ENCODE peak calls at places on chromosomes 5 and 9, in five cellular contexts. One of them, this sample, is unnamed.

GRCh38 chr5:171984748-171985419 is 21.6 kb downstream of the FBXW11 start:
- DNase-seq in gastrocnemius medialis: no peak
- DNase-seq in left ventricle myocardium inferior: no peak
- DNase-seq in astrocyte: peak; percentile 99
- DNase-seq in H9: no peak
- DNase-seq in this sample: no peak

GRCh38 chr5:137833463-137833862 is 34.2 kb upstream of the MYOT start:
- DNase-seq in gastrocnemius medialis: peak; percentile 63
- DNase-seq in left ventricle myocardium inferior: no peak
- DNase-seq in astrocyte: peak; percentile 96
- DNase-seq in H9: no peak
- DNase-seq in this sample: no peak

GRCh38 chr9:16341176-16341575 is 529.3 kb downstream of the BNC2 start:
- DNase-seq in gastrocnemius medialis: no peak
- DNase-seq in left ventricle myocardium inferior: no peak
- DNase-seq in astrocyte: peak; percentile 55
- DNase-seq in H9: no peak
- DNase-seq in this sample: no peak

GRCh38 chr5:124599048-124599973 is 147.1 kb downstream of the ZNF608 start:
- DNase-seq in gastrocnemius medialis: no peak
- DNase-seq in left ventricle myocardium inferior: no peak
- DNase-seq in astrocyte: peak; percentile 92
- DNase-seq in H9: no peak
- DNase-seq in this sample: no peak

GRCh38 chr5:176948458-176948857 is 49.3 kb upstream of the HK3 start:
- DNase-seq in gastrocnemius medialis: no peak
- DNase-seq in left ventricle myocardium inferior: no peak
- DNase-seq in astrocyte: no peak
- DNase-seq in H9: no peak
- DNase-seq in this sample: no peak

GRCh38 chr5:116084231-116084630 is 594 bp upstream of the COMMD10 start:
- DNase-seq in gastrocnemius medialis: no peak
- DNase-seq in left ventricle myocardium inferior: no peak
- DNase-seq in astrocyte: peak; percentile 14
- DNase-seq in H9: no peak
- DNase-seq in this sample: no peak

GRCh38 chr5:34674226-34674625 is 18.1 kb downstream of the RAI14 start:
- DNase-seq in gastrocnemius medialis: no peak
- DNase-seq in left ventricle myocardium inferior: no peak
- DNase-seq in astrocyte: peak; percentile 99
- DNase-seq in H9: no peak
- DNase-seq in this sample: no peak

GRCh38 chr9:35852876-35853865 is 17.0 kb downstream of the OR13J1 start:
- DNase-seq in gastrocnemius medialis: no peak
- DNase-seq in left ventricle myocardium inferior: no peak
- DNase-seq in astrocyte: no peak
- DNase-seq in H9: peak; percentile 15
- DNase-seq in this sample: peak; percentile 92

GRCh38 chr9:17588395-17588794 is 9.5 kb downstream of the SH3GL2 start:
- DNase-seq in gastrocnemius medialis: no peak
- DNase-seq in left ventricle myocardium inferior: no peak
- DNase-seq in astrocyte: no peak
- DNase-seq in H9: no peak
- DNase-seq in this sample: no peak

GRCh38 chr9:6078382-6079105 is 63.1 kb upstream of the RANBP6 start:
- DNase-seq in gastrocnemius medialis: no peak
- DNase-seq in left ventricle myocardium inferior: no peak
- DNase-seq in astrocyte: peak; percentile 49
- DNase-seq in H9: no peak
- DNase-seq in this sample: no peak

GRCh38 chr9:6086006-6086655 is 70.7 kb upstream of the RANBP6 start:
- DNase-seq in gastrocnemius medialis: no peak
- DNase-seq in left ventricle myocardium inferior: no peak
- DNase-seq in astrocyte: peak; percentile 8
- DNase-seq in H9: no peak
- DNase-seq in this sample: no peak

GRCh38 chr9:6079386-6079785 is 64.0 kb upstream of the RANBP6 start:
- DNase-seq in gastrocnemius medialis: no peak
- DNase-seq in left ventricle myocardium inferior: no peak
- DNase-seq in astrocyte: no peak
- DNase-seq in H9: no peak
- DNase-seq in this sample: no peak

GRCh38 chr9:6076856-6077255 is 61.4 kb upstream of the RANBP6 start:
- DNase-seq in gastrocnemius medialis: no peak
- DNase-seq in left ventricle myocardium inferior: no peak
- DNase-seq in astrocyte: peak; percentile 51
- DNase-seq in H9: no peak
- DNase-seq in this sample: no peak

DNA sequence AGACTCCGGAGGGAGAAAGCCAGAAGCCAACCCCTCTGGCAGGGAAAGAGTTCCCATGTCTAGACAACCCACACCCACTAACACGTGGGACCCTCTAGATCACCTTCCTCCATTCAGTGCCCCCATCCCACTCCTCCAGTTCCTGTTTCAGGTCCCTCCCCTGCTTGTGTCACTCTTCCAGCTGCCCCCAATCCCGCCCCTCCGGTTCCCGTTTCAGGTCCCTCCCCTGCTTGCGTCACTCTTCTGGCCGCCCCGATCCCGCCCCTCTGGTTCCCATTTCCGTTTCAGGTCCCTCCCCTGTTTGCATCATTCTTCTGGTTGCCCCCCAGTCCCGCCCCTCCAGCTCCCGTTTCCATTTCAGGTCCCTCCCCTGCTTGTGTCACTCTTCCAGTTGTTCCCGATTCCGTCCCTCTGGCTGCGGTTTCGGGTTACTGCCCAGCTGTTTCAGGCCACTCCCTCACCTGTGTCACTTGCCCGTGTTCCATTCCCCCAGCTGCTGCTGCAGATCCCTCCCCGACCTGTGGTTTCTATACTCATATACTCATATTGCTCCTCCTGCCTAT is 64.8 kb upstream of the RANBP6 start:
- DNase-seq in gastrocnemius medialis: peak; percentile 85
- DNase-seq in left ventricle myocardium inferior: peak; percentile 81
- DNase-seq in astrocyte: peak; percentile 80
- DNase-seq in H9: peak; percentile 99
- DNase-seq in this sample: peak; percentile 93
- H3K9me3 ChIP-seq in gastrocnemius medialis: no peaks in the 10 kb centered on the region
- H3K9me3 ChIP-seq in left ventricle myocardium inferior: no peaks in the 10 kb centered on the region
- H3K9me3 ChIP-seq in astrocyte: no peaks in the 10 kb centered on the region
- H3K9me3 ChIP-seq in H9: no peaks in the 10 kb centered on the region
- H3K9me3 ChIP-seq in this sample: no peaks in the 10 kb centered on the region

DNA sequence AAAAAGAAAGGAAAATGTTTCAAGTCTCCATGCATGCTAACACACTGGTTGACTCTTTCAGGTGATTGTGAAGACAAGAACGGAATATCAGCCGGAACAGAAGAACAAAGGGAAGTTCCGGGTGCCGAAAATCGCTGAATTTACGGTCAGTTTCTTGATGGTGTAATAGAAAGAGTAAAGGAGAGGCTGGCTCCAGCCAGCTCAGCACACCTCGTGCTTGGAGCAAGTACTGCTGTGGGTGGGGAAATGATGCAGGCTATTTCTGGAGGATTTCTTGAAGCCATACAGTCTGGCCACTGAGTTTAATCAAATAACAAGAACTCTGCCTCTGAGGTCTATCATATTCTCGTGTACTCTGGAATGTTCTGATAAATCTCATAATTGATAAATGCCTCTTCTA is 18.7 kb downstream of the NSG2 start:
- DNase-seq in gastrocnemius medialis: no peak
- DNase-seq in left ventricle myocardium inferior: no peak
- DNase-seq in astrocyte: no peak
- DNase-seq in H9: no peak
- DNase-seq in this sample: no peak
- H3K27ac ChIP-seq in gastrocnemius medialis: no peak overlapping the region
- H3K27ac ChIP-seq in left ventricle myocardium inferior: no peak overlapping the region
- H3K27ac ChIP-seq in astrocyte: no peak overlapping the region
- H3K27ac ChIP-seq in H9: no peak overlapping the region
- H3K27ac ChIP-seq in this sample: no peak overlapping the region

DNA sequence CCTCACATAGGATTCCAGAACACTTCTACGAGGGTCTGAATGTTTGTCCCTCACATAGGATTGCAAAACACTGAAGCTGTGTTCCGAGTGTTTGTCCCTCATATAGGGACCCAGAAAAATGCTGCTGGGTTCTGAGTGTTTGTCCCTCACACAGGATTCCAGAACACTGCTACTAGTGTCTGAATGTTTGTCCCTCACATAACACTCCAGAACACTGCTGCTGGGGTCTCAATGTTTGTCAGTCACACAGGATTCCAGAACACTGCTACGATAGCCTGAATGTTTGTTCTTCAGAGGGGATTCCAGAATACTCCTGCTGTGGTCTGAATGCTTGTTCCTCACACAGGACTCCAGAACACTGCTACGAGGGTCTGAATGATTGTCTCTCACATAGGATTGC is 218.7 kb downstream of the FOXD4L6 start:
- DNase-seq in gastrocnemius medialis: no peak
- DNase-seq in left ventricle myocardium inferior: no peak
- DNase-seq in astrocyte: no peak
- DNase-seq in H9: no peak
- DNase-seq in this sample: peak; percentile 64
- H3K9me3 ChIP-seq in gastrocnemius medialis: peaks cover 85% of the 10 kb centered on the region
- H3K9me3 ChIP-seq in left ventricle myocardium inferior: peaks cover 100% of the 10 kb centered on the region
- H3K9me3 ChIP-seq in astrocyte: peaks cover 68% of the 10 kb centered on the region
- H3K9me3 ChIP-seq in H9: peaks cover 90% of the 10 kb centered on the region
- H3K9me3 ChIP-seq in this sample: peaks cover 90% of the 10 kb centered on the region

DNA sequence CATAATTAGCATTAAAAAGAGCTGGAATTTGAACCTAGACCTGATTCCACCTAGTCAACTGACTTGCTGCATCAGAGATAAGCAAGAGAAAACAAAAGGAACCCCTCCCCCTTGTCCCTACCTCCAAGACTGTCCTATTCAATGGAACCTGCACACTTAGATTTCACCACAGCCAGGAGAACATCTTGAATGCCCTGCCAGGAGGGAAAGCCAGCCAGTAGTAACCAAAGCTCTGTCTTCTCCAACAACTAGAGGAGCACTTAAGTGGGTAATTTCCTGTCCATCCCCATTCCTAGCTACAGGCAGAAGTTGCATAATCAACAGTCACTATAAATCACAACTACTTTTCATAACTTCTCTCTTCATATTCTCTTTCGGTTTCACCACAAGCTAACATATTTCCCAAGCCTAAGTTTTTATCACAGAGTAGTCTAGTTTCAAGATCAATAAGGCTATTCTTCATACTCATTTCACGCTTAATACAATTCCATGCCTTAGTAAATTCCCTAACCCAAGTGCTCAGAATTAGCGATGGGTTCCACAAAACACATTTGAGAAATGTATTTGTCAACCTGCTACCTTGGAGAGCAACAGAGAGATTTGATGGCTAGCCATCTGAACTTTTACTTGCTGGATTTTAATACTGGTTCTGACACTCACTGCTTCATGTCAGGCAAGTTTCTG is 2.2 kb downstream of the DENND1A start:
- DNase-seq in gastrocnemius medialis: peak; percentile 19
- DNase-seq in left ventricle myocardium inferior: no peak
- DNase-seq in astrocyte: no peak
- DNase-seq in H9: no peak
- DNase-seq in this sample: peak; percentile 25
- H3K27ac ChIP-seq in gastrocnemius medialis: no peak overlapping the region
- H3K27ac ChIP-seq in left ventricle myocardium inferior: peak overlapping the region; percentile 75
- H3K27ac ChIP-seq in astrocyte: no peak overlapping the region
- H3K27ac ChIP-seq in H9: no peak overlapping the region
- H3K27ac ChIP-seq in this sample: peak overlapping the region; percentile 31

GRCh38 chr5:37850128-37850865 is 10.5 kb upstream of the GDNF start:
- DNase-seq in gastrocnemius medialis: no peak
- DNase-seq in left ventricle myocardium inferior: no peak
- DNase-seq in astrocyte: peak; percentile 18
- DNase-seq in H9: no peak
- DNase-seq in this sample: no peak

GRCh38 chr5:37849641-37850040 is 9.8 kb upstream of the GDNF start:
- DNase-seq in gastrocnemius medialis: no peak
- DNase-seq in left ventricle myocardium inferior: no peak
- DNase-seq in astrocyte: no peak
- DNase-seq in H9: no peak
- DNase-seq in this sample: no peak

GRCh38 chr5:37844004-37844403 is 4.2 kb upstream of the GDNF start:
- DNase-seq in gastrocnemius medialis: no peak
- DNase-seq in left ventricle myocardium inferior: no peak
- DNase-seq in astrocyte: no peak
- DNase-seq in H9: peak; percentile 60
- DNase-seq in this sample: no peak

GRCh38 chr5:37847978-37848425 is 8.2 kb upstream of the GDNF start:
- DNase-seq in gastrocnemius medialis: no peak
- DNase-seq in left ventricle myocardium inferior: no peak
- DNase-seq in astrocyte: peak; percentile 67
- DNase-seq in H9: peak; percentile 55
- DNase-seq in this sample: no peak

GRCh38 chr5:37846786-37847310 is 7.0 kb upstream of the GDNF start:
- DNase-seq in gastrocnemius medialis: no peak
- DNase-seq in left ventricle myocardium inferior: no peak
- DNase-seq in astrocyte: no peak
- DNase-seq in H9: no peak
- DNase-seq in this sample: no peak
- H3K9me3 ChIP-seq in gastrocnemius medialis: no peaks in the 10 kb centered on the region
- H3K9me3 ChIP-seq in left ventricle myocardium inferior: no peaks in the 10 kb centered on the region
- H3K9me3 ChIP-seq in astrocyte: no peaks in the 10 kb centered on the region
- H3K9me3 ChIP-seq in H9: no peaks in the 10 kb centered on the region
- H3K9me3 ChIP-seq in this sample: no peaks in the 10 kb centered on the region

GRCh38 chr5:346229-346935 is 24.9 kb downstream of the AHRR start:
- DNase-seq in gastrocnemius medialis: no peak
- DNase-seq in left ventricle myocardium inferior: no peak
- DNase-seq in astrocyte: no peak
- DNase-seq in H9: no peak
- DNase-seq in this sample: peak; percentile 94

GRCh38 chr5:342501-343460 is 21.3 kb downstream of the AHRR start:
- DNase-seq in gastrocnemius medialis: no peak
- DNase-seq in left ventricle myocardium inferior: no peak
- DNase-seq in astrocyte: no peak
- DNase-seq in H9: no peak
- DNase-seq in this sample: peak; percentile 58

GRCh38 chr5:344668-345067 is 23.2 kb downstream of the AHRR start:
- DNase-seq in gastrocnemius medialis: no peak
- DNase-seq in left ventricle myocardium inferior: no peak
- DNase-seq in astrocyte: no peak
- DNase-seq in H9: no peak
- DNase-seq in this sample: no peak

GRCh38 chr5:345404-346195 is 24.1 kb downstream of the AHRR start:
- DNase-seq in gastrocnemius medialis: no peak
- DNase-seq in left ventricle myocardium inferior: no peak
- DNase-seq in astrocyte: no peak
- DNase-seq in H9: peak; percentile 49
- DNase-seq in this sample: no peak

GRCh38 chr5:343461-344401 is 22.2 kb downstream of the AHRR start:
- DNase-seq in gastrocnemius medialis: no peak
- DNase-seq in left ventricle myocardium inferior: peak; percentile 52
- DNase-seq in astrocyte: peak; percentile 55
- DNase-seq in H9: no peak
- DNase-seq in this sample: peak; percentile 95
- H3K27ac ChIP-seq in gastrocnemius medialis: no peak overlapping the region
- H3K27ac ChIP-seq in left ventricle myocardium inferior: no peak overlapping the region
- H3K27ac ChIP-seq in astrocyte: peak overlapping the region; percentile 65
- H3K27ac ChIP-seq in H9: no peak overlapping the region
- H3K27ac ChIP-seq in this sample: peak overlapping the region; percentile 51

GRCh38 chr5:13591621-13592020 is 352.9 kb downstream of the DNAH5 start:
- DNase-seq in gastrocnemius medialis: no peak
- DNase-seq in left ventricle myocardium inferior: no peak
- DNase-seq in astrocyte: peak; percentile 91
- DNase-seq in H9: no peak
- DNase-seq in this sample: no peak

GRCh38 chr5:13601152-13601551 is 343.3 kb downstream of the DNAH5 start:
- DNase-seq in gastrocnemius medialis: no peak
- DNase-seq in left ventricle myocardium inferior: no peak
- DNase-seq in astrocyte: peak; percentile 36
- DNase-seq in H9: no peak
- DNase-seq in this sample: no peak

GRCh38 chr5:13595978-13596377 is 348.5 kb downstream of the DNAH5 start:
- DNase-seq in gastrocnemius medialis: no peak
- DNase-seq in left ventricle myocardium inferior: no peak
- DNase-seq in astrocyte: no peak
- DNase-seq in H9: no peak
- DNase-seq in this sample: no peak
- H3K9me3 ChIP-seq in gastrocnemius medialis: no peaks in the 10 kb centered on the region
- H3K9me3 ChIP-seq in left ventricle myocardium inferior: peaks cover 14% of the 10 kb centered on the region
- H3K9me3 ChIP-seq in astrocyte: no peaks in the 10 kb centered on the region
- H3K9me3 ChIP-seq in H9: no peaks in the 10 kb centered on the region
- H3K9me3 ChIP-seq in this sample: no peaks in the 10 kb centered on the region

This sample was measured in vagina.